ENCODE peak calls at places on chromosome 11, in ten cellular contexts. W is neural progenitor cell, B is left ventricle myocardium inferior, Q is mesenchymal stem cell, O is endothelial cell of umbilical vein, E is mesendoderm, T is lower lobe of right lung, D is endodermal cell, F is psoas muscle, C is tibial artery. J is an unnamed sample.

GRCh38 chr11:68667511-68668253 is 16.7 kb upstream of the GAL start:
- DNase-seq in W (no peak), B (no peak), Q (no peak), O (no peak), E (no peak), T (no peak), D (no peak), F (no peak), C (peak), J (no peak)

GRCh38 chr11:66659785-66660184 is 17.9 kb downstream of the RBM4B start:
- DNase-seq in W (no peak), B (no peak), Q (no peak), O (no peak), E (no peak), T (no peak), D (no peak), F (no peak), C (no peak), J (no peak)

GRCh38 chr11:132220464-132220863 is 850.0 kb downstream of the NTM start:
- DNase-seq in W (no peak), B (no peak), Q (peak), O (no peak), E (no peak), T (no peak), D (no peak), F (no peak), C (no peak), J (peak)

GRCh38 chr11:133168016-133168415 is 364.3 kb downstream of the OPCML start:
- DNase-seq in W (no peak), B (no peak), Q (no peak), O (no peak), E (no peak), T (no peak), D (no peak), F (no peak), C (no peak), J (no peak)

GRCh38 chr11:917426-917825 is 6.8 kb upstream of the CHID1 start:
- DNase-seq in W (no peak), B (no peak), Q (no peak), O (no peak), E (no peak), T (no peak), D (no peak), F (peak), C (no peak), J (no peak)

GRCh38 chr11:11763796-11764427 is 77.9 kb upstream of the USP47 start:
- DNase-seq in W (no peak), B (no peak), Q (no peak), O (no peak), E (no peak), T (no peak), D (no peak), F (no peak), C (no peak), J (no peak)

GRCh38 chr11:27440090-27440489 is 32.5 kb downstream of the LGR4 start:
- DNase-seq in W (no peak), B (no peak), Q (no peak), O (no peak), E (no peak), T (no peak), D (no peak), F (no peak), C (no peak), J (no peak)

GRCh38 chr11:100978442-100978841 is 151.2 kb downstream of the PGR start:
- DNase-seq in W (peak), B (no peak), Q (no peak), O (no peak), E (peak), T (no peak), D (peak), F (no peak), C (no peak), J (no peak)

GRCh38 chr11:73645972-73646631 is at the start of gene PLEKHB1:
- DNase-seq in W (peak), B (no peak), Q (no peak), O (no peak), E (peak), T (no peak), D (peak), F (no peak), C (no peak), J (no peak)

GRCh38 chr11:80388133-80388532 is 947.3 kb upstream of the TENM4 start:
- DNase-seq in W (peak), B (no peak), Q (no peak), O (no peak), E (peak), T (no peak), D (no peak), F (no peak), C (no peak), J (no peak)

GRCh38 chr11:2252018-2252417 is 18.4 kb downstream of the ASCL2 start:
- DNase-seq in W (no peak), B (no peak), Q (no peak), O (no peak), E (no peak), T (no peak), D (no peak), F (no peak), C (no peak), J (no peak)

GRCh38 chr11:101254037-101254436 is 124.4 kb upstream of the PGR start:
- DNase-seq in W (no peak), B (no peak), Q (no peak), O (no peak), E (no peak), T (no peak), D (no peak), F (no peak), C (no peak), J (no peak)

GRCh38 chr11:9228086-9228485 is 37.1 kb downstream of the DENND5A start:
- DNase-seq in W (peak), B (no peak), Q (no peak), O (no peak), E (peak), T (no peak), D (peak), F (no peak), C (no peak), J (no peak)

GRCh38 chr11:126318642-126319373 is 14.9 kb downstream of the DCPS start:
- DNase-seq in W (no peak), B (peak), Q (peak), O (no peak), E (no peak), T (peak), D (no peak), F (no peak), C (no peak), J (peak)

GRCh38 chr11:10373340-10373739 is 68.5 kb downstream of the ADM start:
- DNase-seq in W (no peak), B (no peak), Q (peak), O (no peak), E (no peak), T (no peak), D (no peak), F (peak), C (no peak), J (peak)

GRCh38 chr11:72238492-72239295 is 5.3 kb downstream of the PHOX2A start:
- DNase-seq in W (no peak), B (no peak), Q (no peak), O (no peak), E (peak), T (no peak), D (peak), F (no peak), C (no peak), J (no peak)

GRCh38 chr11:20050551-20051333 is 109.5 kb downstream of the DBX1 start:
- DNase-seq in W (peak), B (no peak), Q (no peak), O (no peak), E (peak), T (no peak), D (peak), F (no peak), C (no peak), J (no peak)
- H3K27ac ChIP-seq in W (no peak), B (peak), Q (peak), O (no peak), E (peak), T (peak), D (peak), F (no peak), C (peak), J (peak)

GRCh38 chr11:31531293-31531692 is 21.7 kb downstream of the ELP4 start:
- DNase-seq in W (no peak), B (no peak), Q (no peak), O (no peak), E (no peak), T (no peak), D (no peak), F (no peak), C (no peak), J (no peak)
- H3K27ac ChIP-seq in W (peak), B (no peak), Q (no peak), O (no peak), E (no peak), T (no peak), D (no peak), F (no peak), C (no peak), J (no peak)

DNA sequence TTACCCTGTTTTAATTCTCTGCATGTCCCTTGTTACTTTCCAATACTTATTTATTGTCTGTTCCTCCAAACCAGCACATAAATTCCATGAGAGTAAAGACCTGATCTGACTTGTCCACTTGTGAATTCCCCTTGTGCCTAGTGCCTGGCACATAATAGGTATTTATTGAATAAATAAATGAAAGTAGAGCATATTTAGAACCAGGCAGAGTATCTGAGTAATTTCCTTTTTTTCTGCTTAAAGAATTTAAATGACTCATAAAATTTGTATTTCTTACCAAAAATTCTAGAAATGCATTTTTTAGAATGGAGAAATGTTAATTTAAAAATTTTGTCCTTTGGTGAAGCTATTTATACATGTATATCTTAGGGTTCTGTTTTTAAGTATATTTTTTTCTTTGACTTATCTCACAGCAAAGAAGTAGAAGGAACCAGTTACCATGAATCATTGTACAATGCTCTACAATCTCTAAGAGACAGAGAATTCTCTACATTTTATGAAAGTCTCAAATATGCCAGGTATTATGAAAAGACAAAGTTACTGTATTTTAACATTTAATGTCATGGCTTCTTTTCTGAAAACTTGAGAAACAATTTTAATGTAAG is 96.8 kb downstream of the ATM start:
- DNase-seq in W (no peak), B (no peak), Q (no peak), O (peak), E (no peak), T (no peak), D (no peak), F (no peak), C (no peak), J (no peak)
- H3K27ac ChIP-seq in W (no peak), B (no peak), Q (no peak), O (peak), E (no peak), T (no peak), D (no peak), F (no peak), C (no peak), J (no peak)

DNA sequence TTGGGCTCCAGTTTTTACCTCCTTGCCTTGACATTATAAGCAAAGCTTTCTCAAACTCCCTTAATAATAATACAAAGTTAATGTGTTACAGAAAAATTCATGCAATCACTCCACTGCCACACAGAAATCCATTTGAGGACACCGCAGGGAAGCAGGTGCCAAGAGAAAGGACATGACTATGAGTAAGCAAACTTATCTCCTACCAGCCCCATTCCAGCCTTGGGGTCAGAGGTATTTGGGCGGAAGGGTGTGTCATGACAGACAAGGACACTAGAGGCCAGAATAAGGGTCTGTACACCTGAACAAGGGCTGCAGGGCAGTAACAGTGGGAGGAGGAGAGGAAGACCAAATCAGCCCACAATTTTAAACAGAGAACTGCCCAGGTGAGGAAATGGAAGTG is 5.9 kb downstream of the GNG3 start:
- DNase-seq in W (no peak), B (no peak), Q (no peak), O (no peak), E (peak), T (no peak), D (no peak), F (no peak), C (peak), J (no peak)
- H3K27ac ChIP-seq in W (no peak), B (peak), Q (peak), O (no peak), E (no peak), T (peak), D (no peak), F (peak), C (no peak), J (peak)

J was measured in cardiac muscle cell.